ENCODE peak calls at places on chromosomes 6 and 20, in six cellular contexts. O is iris pigment epithelial cell, Q is mesenchymal stem cell, Z is cardiac fibroblast, C is fibroblast of the conjunctiva, H is WTC11. L is an unnamed sample.

GRCh38 chr20:9241721-9242427 is 173.0 kb downstream of the PLCB4 start:
- DNase-seq in O (peak), Q (no peak), Z (peak), C (no peak), H (no peak), L (no peak)

GRCh38 chr6:33073431-33073871 is at the start of gene HLA-DPA1:
- DNase-seq in O (peak), Q (peak), Z (peak), C (no peak), H (no peak), L (peak)

GRCh38 chr6:28922841-28923317 is 906 bp downstream of the TRIM27 start:
- DNase-seq in O (peak), Q (peak), Z (peak), C (no peak), H (no peak), L (peak)

GRCh38 chr6:1950631-1951030 is 294.8 kb downstream of the GMDS start:
- DNase-seq in O (no peak), Q (no peak), Z (no peak), C (no peak), H (no peak), L (no peak)

GRCh38 chr6:51495016-51495805 is 592.2 kb downstream of the PKHD1 start:
- DNase-seq in O (peak), Q (no peak), Z (no peak), C (no peak), H (peak), L (no peak)

GRCh38 chr20:5078399-5078958 is 41.3 kb downstream of the PCNA start:
- DNase-seq in O (peak), Q (peak), Z (peak), C (no peak), H (no peak), L (peak)

GRCh38 chr6:134873500-134874388 is 76.2 kb downstream of the ALDH8A1 start:
- DNase-seq in O (no peak), Q (no peak), Z (no peak), C (no peak), H (no peak), L (no peak)

GRCh38 chr20:3744806-3745685 is 12.6 kb downstream of the HSPA12B start:
- DNase-seq in O (peak), Q (peak), Z (peak), C (no peak), H (peak), L (peak)

GRCh38 chr6:169937389-169938261 is 186.2 kb downstream of the ERMARD start:
- DNase-seq in O (no peak), Q (no peak), Z (no peak), C (no peak), H (no peak), L (no peak)

GRCh38 chr6:20943036-20943627 is 408.9 kb downstream of the CDKAL1 start:
- DNase-seq in O (no peak), Q (no peak), Z (no peak), C (no peak), H (no peak), L (no peak)

GRCh38 chr6:44067073-44067759 is 60.0 kb downstream of the MRPL14 start:
- DNase-seq in O (no peak), Q (peak), Z (no peak), C (no peak), H (no peak), L (peak)

GRCh38 chr6:165664553-165665383 is 1.7 kb upstream of the PDE10A start:
- DNase-seq in O (no peak), Q (peak), Z (peak), C (no peak), H (no peak), L (no peak)

GRCh38 chr20:38195521-38195920 is 30.5 kb upstream of the TGM2 start:
- DNase-seq in O (no peak), Q (no peak), Z (no peak), C (no peak), H (no peak), L (no peak)

GRCh38 chr6:47672816-47673215 is 25.6 kb upstream of the ADGRF4 start:
- DNase-seq in O (peak), Q (no peak), Z (no peak), C (no peak), H (no peak), L (no peak)

GRCh38 chr20:50728486-50728980 is 2.8 kb upstream of the PARD6B start:
- DNase-seq in O (no peak), Q (no peak), Z (no peak), C (no peak), H (no peak), L (no peak)

GRCh38 chr6:56840467-56841371 is 114.2 kb upstream of the BEND6 start:
- DNase-seq in O (peak), Q (peak), Z (peak), C (no peak), H (no peak), L (peak)

L was measured in fibroblast of villous mesenchyme.